ENCODE peak calls at places on chromosomes 11 and 22, in nine cellular contexts. U is adrenal gland, W is esophagus squamous epithelium, D is Peyer's patch, C is ovary, V is transverse colon, M is K562, Y is heart left ventricle, K is breast epithelium. S is an unnamed sample.

GRCh38 chr11:65911682-65912568 is 6.9 kb downstream of the C11orf68 start:
- DNase-seq in V (peak; percentile 40), C (peak; percentile 72), W (no peak), K (peak; percentile 64), U (peak; percentile 23), Y (peak; percentile 58), M (peak; percentile 33), D (no peak), S (peak; percentile 44)

GRCh38 chr11:75346912-75347647 is 4.4 kb downstream of the ARRB1 start:
- DNase-seq in D (peak; percentile 53), C (peak; percentile 52), U (no peak), W (no peak), M (no peak), Y (no peak), V (no peak), K (no peak), S (no peak)

GRCh38 chr11:2775626-2776350 is 76.0 kb upstream of the KCNQ1OT1 start:
- DNase-seq in C (peak; percentile 25), U (peak; percentile 18), D (peak; percentile 28), M (no peak), V (no peak), W (no peak), K (peak; percentile 13), Y (peak; percentile 12), S (no peak)

GRCh38 chr11:73381589-73381988 is 5.4 kb downstream of the RELT start:
- DNase-seq in V (no peak), W (no peak), M (no peak), D (no peak), Y (no peak), U (no peak), K (no peak), C (no peak), S (no peak)

GRCh38 chr11:69471329-69472052 is 10.0 kb upstream of the LINC01488 start:
- DNase-seq in V (no peak), C (no peak), M (no peak), U (no peak), W (no peak), D (no peak), K (no peak), Y (no peak), S (no peak)

GRCh38 chr11:57871231-57871630 is 109.6 kb downstream of the CTNND1 start:
- DNase-seq in V (no peak), Y (no peak), C (no peak), M (no peak), W (no peak), K (no peak), D (no peak), U (no peak), S (no peak)

GRCh38 chr11:62508336-62509058 is 38.1 kb downstream of the AHNAK start:
- DNase-seq in V (peak; percentile 84), Y (peak; percentile 78), W (no peak), K (peak; percentile 88), D (peak; percentile 86), U (peak; percentile 50), C (peak; percentile 34), M (peak; percentile 63), S (peak; percentile 63)

GRCh38 chr11:125429174-125429707 is 66.8 kb downstream of the FEZ1 start:
- DNase-seq in K (peak; percentile 40), D (no peak), W (no peak), C (peak; percentile 56), U (peak; percentile 35), V (peak; percentile 22), Y (peak; percentile 53), M (peak; percentile 75), S (peak; percentile 53)

GRCh38 chr11:12893787-12894672 is 115.1 kb upstream of the RASSF10 start:
- DNase-seq in V (peak; percentile 74), W (no peak), C (peak; percentile 73), M (peak; percentile 63), Y (peak; percentile 49), U (peak; percentile 71), K (peak; percentile 55), D (peak; percentile 62), S (peak; percentile 76)

GRCh38 chr11:118930152-118930712 is 4.5 kb upstream of the BCL9L start:
- DNase-seq in U (peak; percentile 85), Y (peak; percentile 84), K (peak; percentile 94), D (peak; percentile 92), M (peak; percentile 85), W (no peak), C (peak; percentile 89), V (peak; percentile 96), S (peak; percentile 75)

GRCh38 chr11:87265915-87266314 is 228.2 kb downstream of the TMEM135 start:
- DNase-seq in W (no peak), D (no peak), K (no peak), V (no peak), Y (no peak), C (no peak), U (no peak), M (no peak), S (no peak)

GRCh38 chr22:44026630-44027511 is 2.8 kb downstream of the PARVB start:
- DNase-seq in Y (peak; percentile 87), W (peak; percentile 74), M (peak; percentile 41), C (no peak), K (peak; percentile 59), D (peak; percentile 60), U (peak; percentile 62), V (peak; percentile 87), S (peak; percentile 72)

GRCh38 chr11:2830886-2831285 is 54.7 kb downstream of the CDKN1C start:
- DNase-seq in D (no peak), U (no peak), W (no peak), M (no peak), K (no peak), C (no peak), Y (no peak), V (no peak), S (no peak)

GRCh38 chr11:130194241-130195023 is 34.9 kb downstream of the ST14 start:
- DNase-seq in Y (no peak), C (no peak), K (no peak), D (no peak), V (no peak), M (no peak), U (no peak), W (no peak), S (no peak)

GRCh38 chr11:48063424-48063978 is 83.1 kb downstream of the PTPRJ start:
- DNase-seq in W (no peak), D (no peak), K (no peak), V (no peak), Y (peak; percentile 33), C (peak; percentile 44), U (no peak), M (no peak), S (peak; percentile 59)

DNA sequence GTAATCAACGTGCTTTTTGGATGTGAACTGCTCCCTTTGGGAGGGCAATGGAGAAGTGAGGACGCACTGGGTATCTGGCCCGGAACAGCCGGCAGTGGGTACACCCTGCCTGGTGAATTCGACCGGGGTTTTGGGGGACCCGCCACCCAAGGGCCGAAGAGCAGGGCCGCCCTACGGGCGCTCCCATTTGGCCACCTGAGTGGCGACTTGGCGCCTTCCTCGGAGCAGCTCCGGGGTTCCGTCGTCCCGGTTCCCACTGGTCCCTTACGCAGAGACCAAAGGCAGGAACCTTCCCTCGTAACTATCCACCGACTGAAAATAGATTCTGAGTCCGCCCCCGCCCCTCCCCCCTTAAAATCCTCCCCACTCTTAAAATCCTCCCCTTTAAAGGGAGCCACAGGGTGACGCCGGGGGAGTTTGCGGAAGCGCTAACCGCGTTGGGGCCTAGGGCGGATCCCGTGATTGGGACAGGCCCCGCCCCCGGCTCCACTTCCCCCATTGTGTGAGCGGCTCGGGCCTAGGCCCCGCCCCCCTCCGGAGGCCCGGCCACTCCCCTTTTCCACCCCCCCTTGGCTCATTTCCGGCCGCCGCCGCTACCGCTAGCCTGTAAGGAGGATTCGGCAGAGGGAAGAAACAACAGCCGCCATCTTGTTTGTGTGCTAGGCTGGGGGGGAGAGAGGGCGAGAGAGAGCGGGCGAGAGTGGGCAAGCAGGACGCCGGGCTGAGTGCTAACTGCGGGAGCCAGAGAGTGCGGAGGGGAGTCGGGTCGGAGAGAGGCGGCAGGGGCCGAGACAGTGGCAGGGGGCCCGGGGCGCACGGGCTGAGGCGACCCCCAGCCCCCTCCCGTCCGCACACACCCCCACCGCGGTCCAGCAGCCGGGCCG is 1.0 kb upstream of the EP300 start:
- DNase-seq in V (peak; percentile 100), U (peak; percentile 100), C (peak; percentile 99), M (peak; percentile 95), Y (peak; percentile 99), D (peak; percentile 100), W (peak; percentile 96), K (peak; percentile 99), S (peak; percentile 97)
- TF ChIP-seq POLR2A in V (peak; percentile 89), U (peak; percentile 70), C (peak; percentile 90), M (peak; percentile 90), Y (peak; percentile 41), D (peak; percentile 54), W (peak; percentile 92), K (peak; percentile 88), S (peak; percentile 86)

DNA sequence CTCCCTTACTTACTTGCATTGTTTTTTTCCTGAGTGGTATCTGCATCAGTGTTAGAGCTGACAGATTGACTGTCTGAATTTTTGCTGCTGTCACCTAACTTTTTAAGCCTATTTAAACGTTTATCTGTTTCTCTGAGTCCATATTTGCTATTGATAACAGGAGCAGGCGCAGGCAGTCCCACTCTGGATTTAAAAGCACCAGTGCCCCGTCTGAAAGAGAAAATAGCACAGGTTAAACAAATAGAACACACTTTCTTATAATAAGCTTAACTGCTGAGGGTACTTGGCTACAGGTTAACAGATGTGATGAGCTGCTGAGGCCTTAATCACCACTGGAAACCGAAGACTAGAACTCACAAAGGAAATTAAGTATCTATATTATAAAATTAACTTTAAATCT is 45.8 kb upstream of the CHKA start:
- DNase-seq in M (no peak), K (no peak), U (no peak), C (no peak), Y (no peak), V (no peak), D (no peak), W (no peak), S (no peak)
- H3K36me3 ChIP-seq in M (peaks cover 54% of the 10 kb centered on the region), K (no peaks in the 10 kb centered on the region), U (peaks cover 76% of the 10 kb centered on the region), C (no peaks in the 10 kb centered on the region), Y (no peaks in the 10 kb centered on the region), V (peaks cover 59% of the 10 kb centered on the region), D (peaks cover 81% of the 10 kb centered on the region), W (peaks cover 100% of the 10 kb centered on the region), S (peaks cover 96% of the 10 kb centered on the region)

DNA sequence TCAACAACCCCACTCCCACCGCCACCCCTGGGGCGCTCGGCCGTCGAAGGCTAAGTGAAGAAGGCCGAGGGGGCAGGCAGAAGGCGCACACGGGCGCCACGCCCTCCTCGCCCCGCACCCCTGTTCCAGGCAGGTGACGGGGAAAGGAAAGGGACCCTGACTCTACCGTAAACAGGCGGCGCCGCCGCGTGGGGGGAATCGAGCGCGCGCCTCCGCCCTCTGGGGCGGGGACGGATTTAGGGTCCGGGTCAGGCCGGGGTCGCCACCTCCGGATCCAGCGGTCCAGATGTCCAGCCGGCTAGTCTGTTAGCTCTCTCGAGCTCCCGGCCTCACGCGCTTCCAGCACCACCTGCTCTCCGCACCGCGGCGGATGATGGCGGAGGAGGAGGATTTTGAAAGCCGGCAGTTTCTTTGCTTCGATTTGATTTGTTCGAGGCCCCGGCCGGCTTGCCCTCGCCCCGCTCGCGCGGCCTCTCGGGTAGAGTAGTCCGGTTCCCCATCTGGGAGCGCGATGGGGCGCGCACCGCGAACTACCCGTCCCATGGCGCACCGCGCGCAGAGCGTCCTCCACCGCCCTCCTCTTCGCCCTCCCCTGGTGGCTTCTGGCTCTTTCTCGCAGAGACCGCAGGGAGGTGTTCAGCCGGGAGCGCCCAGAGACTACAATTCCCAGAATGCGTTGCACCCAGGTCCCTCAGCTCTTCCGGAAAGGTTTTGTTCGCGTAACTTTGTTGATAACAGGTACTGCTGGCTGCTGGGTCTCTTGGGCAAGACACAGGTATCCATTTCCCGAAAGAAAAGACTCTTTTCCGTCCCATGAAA is at the start of gene RANGAP1:
- DNase-seq in C (peak; percentile 97), W (peak; percentile 97), V (peak; percentile 99), K (peak; percentile 96), D (peak; percentile 98), Y (peak; percentile 98), U (peak; percentile 98), M (peak; percentile 88), S (peak; percentile 93)
- TF ChIP-seq POLR2A in C (peak; percentile 23), W (peak; percentile 77), V (peak; percentile 84), K (peak; percentile 10), D (peak; percentile 58), Y (no peak), U (peak; percentile 41), M (peak; percentile 84), S (no peak)

GRCh38 chr11:17129003-17129402 is 51.5 kb upstream of the RPS13 start:
- DNase-seq in V (no peak), K (no peak), U (no peak), W (no peak), C (no peak), D (no peak), M (no peak), Y (no peak), S (no peak)
- H3K36me3 ChIP-seq in V (peaks cover 37% of the 10 kb centered on the region), K (peaks cover 4% of the 10 kb centered on the region), U (peaks cover 27% of the 10 kb centered on the region), W (peaks cover 95% of the 10 kb centered on the region), C (no peaks in the 10 kb centered on the region), D (peaks cover 53% of the 10 kb centered on the region), M (peaks cover 20% of the 10 kb centered on the region), Y (no peaks in the 10 kb centered on the region), S (peaks cover 87% of the 10 kb centered on the region)